ENCODE peak calls at places on chromosomes 13 and 19, in nine cellular contexts. X, E, Q, C, O, K, R, H and A are unnamed samples. For H3K4me1, the result is how much of the 10 kb centered on the place peaks cover.

GRCh38 chr13:110568649-110569048 is 7.1 kb upstream of the RAB20 start:
- DNase-seq in Q (no peak), R (no peak), X (no peak), H (no peak), E (no peak), C (no peak), O (no peak), K (no peak), A (no peak)

GRCh38 chr19:10116085-10116865 is 3.4 kb downstream of the EIF3G start:
- DNase-seq in Q (no peak), C (no peak), H (peak), K (no peak), X (no peak), O (no peak), E (peak), R (no peak), A (no peak)

GRCh38 chr13:33352023-33352422 is 66.5 kb upstream of the STARD13 start:
- DNase-seq in O (peak), K (no peak), C (no peak), X (no peak), E (no peak), Q (no peak), R (no peak), H (no peak), A (no peak)

GRCh38 chr13:87147076-87147475 is 524.1 kb upstream of the SLITRK5 start:
- DNase-seq in O (no peak), C (no peak), K (no peak), H (no peak), Q (no peak), E (peak), R (no peak), X (peak), A (no peak)

GRCh38 chr19:47241919-47242644 is 11.1 kb upstream of the BBC3 start:
- DNase-seq in K (no peak), R (no peak), H (no peak), C (no peak), Q (no peak), X (peak), E (no peak), O (no peak), A (no peak)

GRCh38 chr19:9043524-9043923 is 33.3 kb upstream of the MUC16 start:
- DNase-seq in X (no peak), C (no peak), Q (no peak), O (no peak), R (no peak), K (no peak), E (no peak), H (no peak), A (no peak)

GRCh38 chr19:35773020-35773809 is 2.1 kb upstream of the ARHGAP33 start:
- DNase-seq in O (no peak), C (no peak), E (peak), H (no peak), R (no peak), K (no peak), X (peak), Q (no peak), A (no peak)

GRCh38 chr13:60617863-60618733 is 221.1 kb downstream of the TDRD3 start:
- DNase-seq in R (peak), H (no peak), K (no peak), Q (no peak), X (peak), O (peak), E (peak), C (no peak), A (no peak)

GRCh38 chr13:33349314-33349995 is 63.9 kb upstream of the STARD13 start:
- DNase-seq in R (peak), E (peak), Q (peak), H (peak), X (no peak), O (no peak), C (no peak), K (peak), A (peak)

GRCh38 chr19:33758541-33759013 is 38.1 kb upstream of the KCTD15 start:
- DNase-seq in C (no peak), K (no peak), O (no peak), R (no peak), H (no peak), E (no peak), Q (no peak), X (no peak), A (no peak)

GRCh38 chr19:20167020-20167644 is at the start of gene ZNF486:
- DNase-seq in R (peak), C (peak), K (peak), Q (peak), X (peak), H (peak), O (peak), E (peak), A (peak)

GRCh38 chr19:29098863-29099481 is 114.0 kb downstream of the UQCRFS1 start:
- DNase-seq in E (peak), Q (peak), R (peak), C (no peak), X (peak), O (peak), K (peak), H (peak), A (peak)

GRCh38 chr13:112455476-112456059 is 79.4 kb downstream of the SPACA7 start:
- DNase-seq in O (no peak), Q (no peak), E (no peak), H (no peak), R (no peak), K (no peak), X (no peak), C (no peak), A (no peak)

GRCh38 chr19:13301627-13302334 is 151.6 kb downstream of the IER2 start:
- DNase-seq in Q (no peak), R (no peak), C (no peak), O (no peak), E (no peak), H (no peak), X (no peak), K (no peak), A (no peak)

GRCh38 chr13:33153421-33154381 is 131.9 kb downstream of the STARD13 start:
- DNase-seq in E (peak), C (no peak), K (peak), X (no peak), O (no peak), Q (no peak), H (no peak), R (no peak), A (peak)

GRCh38 chr13:24092108-24092507 is 68.4 kb upstream of the SPATA13 start:
- DNase-seq in Q (no peak), C (no peak), O (no peak), K (no peak), X (no peak), H (no peak), R (no peak), E (no peak), A (no peak)

GRCh38 chr13:80571346-80572307 is 230.7 kb upstream of the SPRY2 start:
- DNase-seq in H (no peak), R (no peak), C (no peak), O (no peak), Q (no peak), E (no peak), X (no peak), K (no peak), A (peak)

GRCh38 chr13:95714142-95714832 is 37.3 kb downstream of the DNAJC3 start:
- DNase-seq in E (peak), Q (no peak), K (no peak), X (peak), R (no peak), C (no peak), H (no peak), O (peak), A (no peak)

GRCh38 chr19:15358918-15359317 is 20.7 kb downstream of the AKAP8 start:
- DNase-seq in K (no peak), O (no peak), R (no peak), C (no peak), E (peak), Q (no peak), X (no peak), H (no peak), A (no peak)

GRCh38 chr13:95536629-95537241 is 15.8 kb upstream of the CLDN10 start:
- DNase-seq in O (peak), Q (no peak), K (no peak), C (no peak), R (no peak), H (no peak), X (peak), E (peak), A (no peak)

GRCh38 chr13:95573226-95573625 is 20.7 kb downstream of the CLDN10 start:
- DNase-seq in E (peak), O (no peak), Q (no peak), H (no peak), R (no peak), C (no peak), X (peak), K (no peak), A (no peak)

GRCh38 chr13:113732176-113732960 is 26.7 kb upstream of the TMEM255B start:
- DNase-seq in K (no peak), E (no peak), O (no peak), C (no peak), X (no peak), H (no peak), R (no peak), Q (no peak), A (no peak)

GRCh38 chr13:30002577-30002976 is 152.2 kb upstream of the UBL3 start:
- DNase-seq in C (no peak), K (no peak), R (no peak), E (peak), Q (no peak), O (no peak), H (no peak), X (peak), A (no peak)

GRCh38 chr19:29524201-29524911 is 1.4 kb upstream of the VSTM2B start:
- DNase-seq in O (no peak), C (no peak), H (no peak), K (no peak), E (peak), X (no peak), R (no peak), Q (no peak), A (no peak)

GRCh38 chr13:111259058-111259457 is 61.4 kb upstream of the TEX29 start:
- DNase-seq in Q (no peak), X (no peak), E (no peak), O (no peak), R (no peak), K (no peak), H (peak), C (no peak), A (no peak)

GRCh38 chr13:60627071-60627686 is 230.2 kb downstream of the TDRD3 start:
- DNase-seq in K (no peak), H (no peak), O (peak), R (peak), X (peak), Q (no peak), C (no peak), E (peak), A (no peak)

GRCh38 chr19:41734585-41734984 is 20.7 kb upstream of the CEACAM6 start:
- DNase-seq in H (no peak), C (no peak), Q (no peak), O (peak), K (peak), E (no peak), R (no peak), X (no peak), A (no peak)

GRCh38 chr19:10290439-10290875 is 705 bp downstream of the ICAM5 start:
- DNase-seq in H (no peak), E (peak), C (no peak), X (no peak), K (peak), Q (no peak), O (no peak), R (no peak), A (no peak)

GRCh38 chr13:51292000-51292550 is 47.4 kb upstream of the SERPINE3 start:
- DNase-seq in K (no peak), Q (no peak), E (peak), X (peak), H (no peak), O (no peak), R (no peak), C (no peak), A (no peak)
- H3K27ac ChIP-seq in K (peak), Q (peak), E (no peak), X (no peak), H (no peak), O (peak), R (no peak), C (no peak), A (peak)

DNA sequence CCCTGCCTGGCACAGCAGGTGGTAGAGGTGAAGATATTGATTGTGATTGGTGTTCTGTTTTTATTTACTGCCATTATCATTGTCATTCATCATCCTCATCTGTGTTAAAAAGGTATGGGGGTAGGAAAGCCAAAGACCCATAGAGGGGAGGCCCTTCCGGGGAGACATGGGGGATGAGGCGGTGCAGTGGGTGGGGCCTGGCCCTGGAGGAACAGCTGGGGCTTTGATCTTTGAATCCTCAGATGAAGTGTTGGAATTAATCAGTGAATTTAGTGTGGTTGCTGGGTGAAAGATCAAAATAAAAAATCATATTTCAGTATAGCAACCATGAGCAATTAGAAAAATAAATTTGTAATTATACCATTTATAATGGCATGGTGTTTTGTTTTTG is 7.4 kb downstream of the PTH2 start:
- DNase-seq in K (no peak), O (no peak), H (no peak), C (no peak), X (no peak), R (no peak), E (no peak), Q (no peak), A (no peak)
- H3K4me1 ChIP-seq in K (under half), O (under half), H (under half), C (under half), X (under half), R (under half), E (under half), Q (under half), A (under half)

GRCh38 chr13:51729853-51730553 is 74.0 kb downstream of the DHRS12 start:
- DNase-seq in Q (peak), X (peak), E (peak), C (no peak), O (peak), R (no peak), K (peak), H (no peak), A (no peak)

GRCh38 chr13:51730927-51731326 is 73.0 kb downstream of the DHRS12 start:
- DNase-seq in O (no peak), Q (no peak), X (no peak), R (no peak), E (no peak), H (no peak), C (no peak), K (no peak), A (no peak)

GRCh38 chr13:51728972-51729371 is 75.0 kb downstream of the DHRS12 start:
- DNase-seq in E (peak), X (peak), C (no peak), O (no peak), R (no peak), K (no peak), H (no peak), Q (no peak), A (no peak)

GRCh38 chr13:51733656-51734334 is 70.2 kb downstream of the DHRS12 start:
- DNase-seq in Q (no peak), K (no peak), C (no peak), X (no peak), E (peak), R (peak), O (no peak), H (no peak), A (no peak)

DNA sequence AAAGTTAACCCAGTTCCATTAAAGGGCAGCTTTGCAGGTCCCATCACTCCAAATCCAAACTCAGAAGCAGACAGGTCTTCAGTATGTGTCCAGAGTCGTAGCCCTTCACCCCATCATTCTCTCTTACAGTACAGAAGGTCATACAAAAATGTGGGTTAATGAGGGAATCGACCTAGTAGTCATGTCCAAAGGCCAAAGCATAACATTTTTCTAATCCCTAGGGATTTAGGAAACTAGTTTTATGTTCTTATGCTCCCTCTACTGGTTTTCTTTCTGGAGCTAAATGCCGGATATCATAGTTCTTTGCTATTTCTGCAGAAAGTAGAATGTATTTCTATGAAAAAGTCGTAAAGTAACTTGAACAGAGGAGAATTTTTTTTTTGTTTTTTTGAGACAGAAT is 72.2 kb downstream of the DHRS12 start:
- DNase-seq in O (no peak), E (peak), Q (no peak), R (no peak), H (no peak), X (peak), K (no peak), C (no peak), A (no peak)
- H3K27ac ChIP-seq in O (peak), E (peak), Q (peak), R (no peak), H (no peak), X (no peak), K (no peak), C (no peak), A (no peak)

GRCh38 chr19:6529937-6530384 is 865 bp upstream of the TNFSF9 start:
- DNase-seq in C (no peak), K (no peak), O (no peak), R (no peak), X (no peak), E (no peak), H (no peak), Q (no peak), A (no peak)
- H3K4me1 ChIP-seq in C (under half), K (under half), O (under half), R (under half), X (under half), E (under half), H (under half), Q (under half), A (under half)

GRCh38 chr19:2032296-2032941 is 16.9 kb upstream of the BTBD2 start:
- DNase-seq in C (peak), H (peak), O (peak), X (peak), R (peak), E (peak), K (peak), Q (peak), A (peak)
- H3K27ac ChIP-seq in C (no peak), H (peak), O (peak), X (no peak), R (peak), E (peak), K (peak), Q (peak), A (peak)

GRCh38 chr19:2477141-2477710 is 1.3 kb downstream of the GADD45B start:
- DNase-seq in H (peak), Q (peak), X (no peak), O (peak), K (peak), C (no peak), E (peak), R (no peak), A (peak)

GRCh38 chr19:2478324-2478755 is 2.4 kb downstream of the GADD45B start:
- DNase-seq in R (peak), H (peak), O (peak), X (peak), K (peak), C (peak), E (peak), Q (peak), A (peak)

GRCh38 chr19:2478756-2479555 is 3.0 kb downstream of the GADD45B start:
- DNase-seq in K (peak), R (peak), Q (peak), E (peak), H (peak), O (peak), X (peak), C (peak), A (peak)

GRCh38 chr19:2476451-2477140 is 669 bp downstream of the GADD45B start:
- DNase-seq in O (peak), H (peak), Q (peak), X (no peak), C (peak), K (peak), R (no peak), E (peak), A (peak)

DNA sequence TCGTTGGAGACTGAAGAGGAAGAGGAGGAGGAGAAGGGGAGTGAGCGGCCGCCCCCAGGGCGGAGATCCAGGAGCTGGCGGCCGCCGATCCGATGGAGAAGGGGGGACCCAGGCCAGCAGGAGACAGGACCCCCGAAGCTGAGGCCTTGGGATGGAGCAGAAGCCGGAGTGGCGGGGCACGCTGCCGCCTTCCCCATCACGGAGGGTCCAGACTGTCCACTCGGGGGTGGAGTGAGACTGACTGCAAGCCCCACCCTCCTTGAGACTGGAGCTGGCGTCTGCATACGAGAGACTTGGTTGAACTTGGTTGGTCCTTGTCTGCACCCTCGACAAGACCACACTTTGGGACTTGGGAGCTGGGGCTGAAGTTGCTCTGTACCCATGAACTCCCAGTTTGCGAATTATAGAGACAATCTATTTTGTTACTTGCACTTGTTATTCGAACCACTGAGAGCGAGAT is 1.8 kb downstream of the GADD45B start:
- DNase-seq in Q (no peak), R (no peak), E (peak), H (peak), O (peak), X (peak), K (peak), C (peak), A (peak)
- H3K4me1 ChIP-seq in Q (under half), R (under half), E (under half), H (under half), O (under half), X (under half), K (under half), C (under half), A (under half)

DNA sequence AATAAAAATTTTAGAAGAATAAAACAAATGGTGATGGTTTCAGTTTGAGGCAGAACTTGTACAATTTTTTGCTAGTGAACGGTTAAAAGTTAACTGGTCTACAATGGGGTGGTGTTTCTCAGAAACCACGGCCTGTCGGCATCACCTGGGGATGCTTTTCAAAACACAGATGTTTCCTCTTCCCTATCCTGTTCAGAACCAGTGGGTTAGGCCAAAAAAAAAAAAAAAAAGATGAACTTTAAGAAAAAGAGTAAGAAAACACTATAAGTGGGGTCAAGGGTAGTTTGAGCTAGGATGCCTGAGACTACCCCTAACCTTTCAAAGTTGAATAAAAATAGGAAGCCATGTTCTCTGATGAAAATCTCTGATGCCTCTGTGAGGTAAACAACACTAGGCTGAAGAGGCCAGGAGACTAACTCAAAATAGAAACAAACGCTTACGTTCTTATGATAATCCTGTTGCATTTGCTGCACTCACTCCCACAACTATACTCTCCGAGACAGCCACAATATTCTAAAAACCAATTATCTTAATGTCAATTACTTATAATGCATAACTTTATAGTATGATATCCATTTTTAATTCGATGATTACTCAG is 3.3 kb downstream of the MTIF3 start:
- DNase-seq in X (no peak), H (no peak), C (no peak), K (peak), R (no peak), O (no peak), E (no peak), Q (no peak), A (no peak)
- H3K27ac ChIP-seq in X (no peak), H (peak), C (no peak), K (no peak), R (peak), O (no peak), E (no peak), Q (no peak), A (peak)

GRCh38 chr19:54391589-54392061 is 23.6 kb upstream of the TTYH1 start:
- DNase-seq in O (no peak), C (no peak), R (no peak), H (no peak), X (no peak), Q (no peak), K (no peak), E (no peak), A (no peak)
- H3K4me1 ChIP-seq in O (under half), C (under half), R (under half), H (under half), X (under half), Q (under half), K (under half), E (under half), A (under half)